ENCODE peak calls at places on chromosomes 7 and 10, in nine cellular contexts. F is astrocyte of the spinal cord, U is colonic mucosa, M is cardiac fibroblast, W is OCI-LY7, Z is H1, I is stomach, R is WTC11, H is D721Med. E is an unnamed sample.

GRCh38 chr10:4226941-4227540 is 442.0 kb upstream of the KLF6 start:
- DNase-seq in M (no peak), Z (no peak), I (no peak), W (no peak), U (no peak), F (no peak), H (no peak), R (no peak), E (no peak)

GRCh38 chr10:87760195-87760905 is 57.7 kb downstream of the ATAD1 start:
- DNase-seq in U (no peak), H (no peak), Z (no peak), M (peak), W (no peak), F (no peak), I (no peak), R (no peak), E (no peak)

GRCh38 chr10:102484021-102484420 is 18.5 kb downstream of the ACTR1A start:
- DNase-seq in I (no peak), H (no peak), W (no peak), Z (no peak), U (no peak), F (no peak), R (no peak), M (no peak), E (peak)

GRCh38 chr7:158125091-158125490 is 462.5 kb downstream of the PTPRN2 start:
- DNase-seq in F (no peak), H (no peak), R (no peak), W (no peak), M (no peak), Z (no peak), I (peak), U (no peak), E (no peak)

GRCh38 chr10:50394832-50395231 is 143.5 kb upstream of the ASAH2 start:
- DNase-seq in F (no peak), M (peak), H (no peak), W (no peak), U (no peak), I (no peak), Z (no peak), R (no peak), E (no peak)

GRCh38 chr10:132206806-132207535 is 20.2 kb downstream of the DPYSL4 start:
- DNase-seq in I (no peak), H (no peak), F (no peak), R (no peak), W (no peak), M (no peak), U (no peak), Z (no peak), E (no peak)

GRCh38 chr7:29968683-29969457 is 20.7 kb downstream of the SCRN1 start:
- DNase-seq in W (no peak), R (no peak), U (no peak), M (peak), H (no peak), F (peak), I (no peak), Z (no peak), E (no peak)

GRCh38 chr10:16644146-16644545 is 122.5 kb upstream of the C1QL3 start:
- DNase-seq in F (peak), W (no peak), M (peak), U (no peak), I (no peak), Z (no peak), R (no peak), H (no peak), E (no peak)

GRCh38 chr10:18400201-18400910 is 251.0 kb downstream of the NSUN6 start:
- DNase-seq in M (no peak), I (no peak), R (peak), H (no peak), U (peak), W (no peak), Z (no peak), F (no peak), E (no peak)

GRCh38 chr10:62188021-62188616 is 80.5 kb downstream of the RTKN2 start:
- DNase-seq in W (no peak), I (no peak), Z (no peak), F (no peak), R (no peak), M (no peak), H (no peak), U (no peak), E (no peak)

GRCh38 chr10:11527068-11527467 is 84.4 kb downstream of the USP6NL start:
- DNase-seq in I (no peak), R (no peak), U (no peak), M (no peak), H (no peak), W (no peak), F (no peak), Z (no peak), E (no peak)

GRCh38 chr7:64768824-64769223 is 25.4 kb upstream of the ZNF138 start:
- DNase-seq in H (no peak), F (no peak), M (no peak), I (no peak), Z (no peak), R (no peak), W (no peak), U (no peak), E (no peak)

GRCh38 chr7:37394158-37394557 is 54.5 kb downstream of the ELMO1 start:
- DNase-seq in U (no peak), H (no peak), F (no peak), Z (no peak), W (no peak), M (no peak), R (no peak), I (no peak), E (no peak)

GRCh38 chr7:110090113-110090820 is 1000.7 kb upstream of the LRRN3 start:
- DNase-seq in F (peak), W (peak), H (no peak), U (no peak), R (no peak), Z (no peak), M (peak), I (no peak), E (no peak)

GRCh38 chr10:77081411-77082010 is 556.1 kb downstream of the KCNMA1 start:
- DNase-seq in F (no peak), Z (no peak), R (no peak), H (no peak), U (no peak), W (no peak), M (no peak), I (no peak), E (no peak)

GRCh38 chr7:19725770-19726169 is 16.9 kb upstream of the POLR1F start:
- DNase-seq in F (no peak), M (no peak), Z (no peak), R (no peak), W (no peak), I (no peak), U (no peak), H (no peak), E (no peak)

GRCh38 chr10:79148452-79149344 is 79.9 kb downstream of the ZMIZ1 start:
- DNase-seq in R (no peak), F (peak), W (no peak), H (peak), Z (no peak), M (peak), U (peak), I (peak), E (no peak)

GRCh38 chr10:24493168-24493567 is 230.5 kb downstream of the ARHGAP21 start:
- DNase-seq in F (no peak), U (no peak), I (no peak), W (no peak), H (no peak), Z (no peak), R (no peak), M (peak), E (no peak)

GRCh38 chr10:124595143-124595883 is 133.7 kb downstream of the LHPP start:
- DNase-seq in F (no peak), U (no peak), I (no peak), W (no peak), M (no peak), Z (no peak), H (no peak), R (no peak), E (peak)

GRCh38 chr7:1544896-1545416 is 11.0 kb downstream of the TMEM184A start:
- DNase-seq in R (no peak), I (no peak), U (no peak), W (no peak), Z (no peak), M (no peak), H (no peak), F (no peak), E (no peak)

GRCh38 chr7:41164440-41164839 is 538.5 kb downstream of the INHBA start:
- DNase-seq in U (no peak), H (no peak), R (no peak), M (no peak), W (no peak), Z (no peak), F (peak), I (no peak), E (no peak)

GRCh38 chr7:84261509-84261908 is 66.9 kb upstream of the SEMA3A start:
- DNase-seq in Z (no peak), M (no peak), U (no peak), W (no peak), H (no peak), F (no peak), R (no peak), I (no peak), E (no peak)

GRCh38 chr10:11865561-11865960 is 42.4 kb downstream of the PROSER2 start:
- DNase-seq in R (no peak), H (no peak), W (no peak), F (no peak), M (no peak), I (no peak), Z (no peak), U (no peak), E (peak)

GRCh38 chr10:111077715-111078504 is 1.1 kb downstream of the ADRA2A start:
- DNase-seq in I (no peak), Z (peak), F (peak), H (no peak), W (no peak), U (peak), M (peak), R (peak), E (no peak)

GRCh38 chr10:33174674-33175073 is 159.8 kb downstream of the NRP1 start:
- DNase-seq in M (peak), F (no peak), I (no peak), R (no peak), W (no peak), Z (no peak), H (no peak), U (no peak), E (no peak)

GRCh38 chr7:131655866-131656265 is 99.4 kb upstream of the PODXL start:
- DNase-seq in M (no peak), W (no peak), H (no peak), F (no peak), I (no peak), U (no peak), R (no peak), Z (no peak), E (no peak)

GRCh38 chr7:131654249-131654558 is 97.8 kb upstream of the PODXL start:
- DNase-seq in W (no peak), Z (no peak), H (no peak), U (no peak), M (no peak), I (no peak), F (no peak), R (no peak), E (no peak)

GRCh38 chr7:131655447-131655846 is 99.0 kb upstream of the PODXL start:
- DNase-seq in I (no peak), R (no peak), M (no peak), Z (no peak), U (no peak), F (no peak), H (no peak), W (no peak), E (no peak)

GRCh38 chr7:131653418-131654248 is 97.2 kb upstream of the PODXL start:
- DNase-seq in H (no peak), W (no peak), R (no peak), U (no peak), I (no peak), F (no peak), Z (no peak), M (peak), E (no peak)

GRCh38 chr7:131654668-131655326 is 98.4 kb upstream of the PODXL start:
- DNase-seq in R (peak), W (peak), F (peak), Z (peak), I (peak), U (peak), H (peak), M (peak), E (no peak)
- TF ChIP-seq CTCF in R (peak), W (peak), F (peak), Z (peak), I (peak), U (peak), H (peak), M (peak), E (peak)

GRCh38 chr10:71270821-71271220 is 48.2 kb upstream of the SLC29A3 start:
- DNase-seq in W (no peak), R (no peak), F (no peak), M (no peak), Z (no peak), U (no peak), I (no peak), H (no peak), E (no peak)

GRCh38 chr10:71268247-71268691 is 50.8 kb upstream of the SLC29A3 start:
- DNase-seq in I (no peak), U (no peak), F (peak), H (no peak), Z (no peak), M (peak), W (no peak), R (peak), E (no peak)

GRCh38 chr10:71268751-71269150 is 50.3 kb upstream of the SLC29A3 start:
- DNase-seq in R (no peak), U (no peak), W (no peak), F (no peak), M (no peak), Z (no peak), H (no peak), I (no peak), E (no peak)

GRCh38 chr10:71270301-71270777 is 48.7 kb upstream of the SLC29A3 start:
- DNase-seq in U (peak), F (peak), R (peak), W (peak), H (peak), M (peak), Z (peak), I (peak), E (no peak)

DNA sequence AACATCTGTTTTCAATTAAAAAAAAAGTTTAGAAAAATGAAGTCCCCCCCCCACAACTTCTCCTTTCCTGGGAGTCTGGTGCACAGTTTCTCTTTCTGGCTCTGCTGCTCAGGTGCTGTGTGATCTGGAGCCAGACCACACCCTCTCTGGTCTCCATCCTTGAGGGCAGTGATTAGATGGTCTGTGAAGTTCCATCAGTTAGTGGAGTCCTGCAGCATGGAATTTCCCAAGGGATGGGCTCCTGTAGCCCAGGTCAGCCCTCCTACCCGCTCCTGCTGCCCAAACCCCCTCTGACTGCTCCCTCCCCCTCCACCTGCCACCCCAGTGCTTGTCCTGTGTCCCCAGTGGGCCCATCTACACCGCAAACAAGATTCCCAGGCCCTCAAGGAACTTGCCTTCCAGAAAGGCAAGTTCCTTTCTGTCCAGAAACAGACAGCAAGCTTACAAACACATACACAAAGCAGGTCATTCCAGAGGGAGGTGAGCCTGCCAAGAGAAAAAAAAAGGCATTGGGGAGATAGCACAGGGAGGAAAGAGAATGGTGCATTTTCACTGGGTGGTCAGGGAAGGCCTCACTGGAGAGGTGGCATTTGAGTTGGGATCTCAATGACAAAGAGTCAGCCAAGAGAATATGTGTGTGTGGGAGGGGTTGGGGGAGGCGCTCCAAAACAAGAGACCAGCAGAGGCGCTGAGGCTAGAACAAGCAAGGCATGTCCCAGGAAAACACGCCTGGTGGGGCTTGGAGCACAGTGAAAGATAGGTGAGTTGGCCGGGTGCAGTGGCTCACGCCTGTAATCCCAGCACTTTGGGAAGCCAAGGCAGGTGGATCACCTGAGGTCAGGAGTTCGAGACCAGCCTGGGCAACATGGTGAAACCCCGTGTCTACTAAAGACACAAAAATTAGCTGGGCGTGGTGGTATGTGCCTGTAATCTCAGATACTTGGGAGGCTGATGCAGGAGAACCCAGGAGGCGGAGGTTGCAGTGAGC is 49.5 kb upstream of the SLC29A3 start:
- DNase-seq in M (peak), W (no peak), H (no peak), I (no peak), R (peak), U (no peak), F (no peak), Z (peak), E (no peak)
- TF ChIP-seq CTCF in M (no peak), W (no peak), H (no peak), I (no peak), R (no peak), U (no peak), F (no peak), Z (no peak), E (no peak)

DNA sequence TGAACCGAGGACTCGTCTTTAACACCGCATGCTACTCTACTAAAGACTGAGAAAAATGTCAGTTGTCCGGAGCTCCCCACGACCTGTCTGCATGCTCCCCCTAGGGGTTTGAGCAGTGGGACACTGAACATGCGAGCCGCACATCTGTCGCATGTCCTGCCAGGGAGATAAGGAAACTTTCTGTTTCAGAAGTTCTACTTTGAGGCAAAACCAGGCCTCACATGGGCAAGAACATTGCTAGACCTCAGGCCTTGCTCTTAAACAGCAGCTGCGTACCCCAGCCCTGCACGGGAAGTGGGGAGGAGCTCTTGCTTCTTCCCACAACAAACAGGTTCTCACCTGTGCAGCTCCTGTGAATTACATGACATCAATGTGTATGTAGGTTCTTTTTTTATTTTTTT is 30.3 kb upstream of the HERPUD2 start:
- DNase-seq in H (no peak), M (no peak), I (peak), F (no peak), W (peak), Z (no peak), U (no peak), R (no peak), E (no peak)
- TF ChIP-seq CTCF in H (no peak), M (no peak), I (no peak), F (no peak), W (peak), Z (peak), U (no peak), R (no peak), E (no peak)

GRCh38 chr7:151775547-151776443 is 101.1 kb downstream of the PRKAG2 start:
- DNase-seq in M (no peak), U (no peak), R (no peak), F (no peak), H (no peak), Z (no peak), W (no peak), I (peak), E (peak)

GRCh38 chr7:151776876-151777510 is 99.9 kb downstream of the PRKAG2 start:
- DNase-seq in M (no peak), Z (no peak), H (no peak), U (no peak), F (no peak), I (no peak), W (no peak), R (no peak), E (peak)

GRCh38 chr7:151774951-151775350 is 102.0 kb downstream of the PRKAG2 start:
- DNase-seq in I (no peak), M (no peak), W (no peak), H (no peak), Z (no peak), U (no peak), R (no peak), F (no peak), E (peak)

GRCh38 chr7:151776446-151776845 is 100.5 kb downstream of the PRKAG2 start:
- DNase-seq in H (no peak), I (no peak), Z (no peak), M (no peak), R (no peak), F (no peak), U (no peak), W (no peak), E (peak)

GRCh38 chr7:151773795-151774194 is 103.1 kb downstream of the PRKAG2 start:
- DNase-seq in F (no peak), M (no peak), H (no peak), R (no peak), W (no peak), I (no peak), Z (no peak), U (no peak), E (peak)
- TF ChIP-seq CTCF in F (no peak), M (no peak), H (no peak), R (no peak), W (no peak), I (no peak), Z (no peak), U (no peak), E (no peak)

GRCh38 chr7:80661729-80662128 is 23.3 kb downstream of the CD36 start:
- DNase-seq in F (no peak), Z (no peak), H (no peak), M (peak), R (peak), I (no peak), U (no peak), W (no peak), E (no peak)
- TF ChIP-seq CTCF in F (peak), Z (peak), H (no peak), M (peak), R (peak), I (no peak), U (no peak), W (peak), E (peak)

GRCh38 chr10:43691503-43691902 is 42.8 kb upstream of the ZNF32 start:
- DNase-seq in H (no peak), R (no peak), Z (no peak), U (no peak), F (no peak), W (no peak), I (no peak), M (peak), E (no peak)
- TF ChIP-seq CTCF in H (no peak), R (no peak), Z (peak), U (no peak), F (peak), W (no peak), I (no peak), M (peak), E (peak)

DNA sequence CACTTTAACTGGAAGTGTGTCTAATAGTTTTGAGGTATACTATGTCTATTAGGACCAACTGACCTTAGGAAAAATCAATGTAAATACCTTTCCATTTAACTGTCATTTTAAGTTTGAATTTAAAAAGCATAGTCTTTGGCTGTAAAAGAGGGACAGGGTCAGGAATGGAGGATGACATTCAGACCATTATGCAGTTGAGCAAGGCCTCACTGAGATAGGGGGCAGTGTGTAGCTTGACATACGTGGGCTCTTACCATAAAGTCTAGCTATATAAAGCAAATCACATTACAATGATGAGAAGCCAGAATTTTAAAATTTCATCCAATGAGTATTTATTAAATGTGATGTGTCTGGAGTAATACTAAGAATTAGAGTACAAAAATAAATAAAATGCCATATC is 17.9 kb downstream of the PALS2 start:
- DNase-seq in W (no peak), F (no peak), R (no peak), M (no peak), Z (no peak), H (no peak), I (no peak), U (no peak), E (no peak)
- TF ChIP-seq CTCF in W (peak), F (no peak), R (no peak), M (no peak), Z (no peak), H (no peak), I (no peak), U (no peak), E (peak)

DNA sequence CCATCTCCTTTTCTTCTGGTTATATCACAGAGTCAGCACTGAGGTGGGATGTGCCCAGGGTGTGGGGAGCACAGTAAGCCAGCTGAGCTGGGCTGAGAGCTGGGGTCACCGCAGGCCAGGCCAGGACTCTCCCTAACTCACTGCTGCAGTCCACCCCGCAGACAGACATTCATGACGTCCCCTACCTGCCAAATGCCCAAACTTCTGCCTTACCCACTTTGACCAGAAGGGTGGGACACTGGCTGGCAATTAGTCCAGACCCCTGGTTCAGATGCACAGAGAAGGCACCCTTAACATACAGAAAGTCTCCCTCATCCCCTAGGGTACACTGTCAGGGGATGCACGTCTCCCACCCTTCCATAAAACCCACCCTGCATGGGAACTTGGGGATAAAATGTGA is 2.1 kb downstream of the DRGX start:
- DNase-seq in Z (no peak), U (no peak), R (peak), H (no peak), I (no peak), F (no peak), W (no peak), M (no peak), E (no peak)
- TF ChIP-seq CTCF in Z (peak), U (no peak), R (no peak), H (no peak), I (no peak), F (no peak), W (no peak), M (peak), E (no peak)

E was measured in chondrocyte.